ENCODE peak calls at places on chromosomes 5 and 9, in nine cellular contexts. F is hepatocyte, U is osteocyte, Z is GM10248, G is neural crest cell, O is pancreas, J is uterus, T is activated B cell treated with CpG ODN at 0.5 μM for 24 hours, R is endodermal cell. C is an unnamed sample.

GRCh38 chr5:81631124-81631523 is 119.8 kb downstream of the SSBP2 start:
- DNase-seq in F (no peak), T (no peak), O (no peak), G (no peak), R (no peak), U (no peak), J (no peak), Z (no peak), C (peak)

GRCh38 chr5:79886940-79887339 is 104.1 kb downstream of the MTX3 start:
- DNase-seq in J (no peak), F (no peak), Z (no peak), R (no peak), T (no peak), U (no peak), O (no peak), G (no peak), C (no peak)

GRCh38 chr5:110852541-110852940 is 113.7 kb downstream of the SLC25A46 start:
- DNase-seq in R (no peak), O (no peak), J (no peak), F (no peak), U (no peak), G (no peak), Z (no peak), T (no peak), C (no peak)

GRCh38 chr9:109232449-109232848 is 65.4 kb upstream of the FRRS1L start:
- DNase-seq in F (no peak), G (no peak), Z (no peak), O (no peak), J (no peak), U (no peak), R (no peak), T (no peak), C (no peak)

GRCh38 chr9:31848505-31849285 is 535.7 kb upstream of the ACO1 start:
- DNase-seq in U (no peak), Z (no peak), F (no peak), T (no peak), J (no peak), R (no peak), O (no peak), G (no peak), C (no peak)

GRCh38 chr5:135462304-135462703 is 10.2 kb upstream of the TIFAB start:
- DNase-seq in Z (peak), T (no peak), U (no peak), R (peak), G (peak), F (peak), J (no peak), O (peak), C (peak)

GRCh38 chr9:4422495-4422894 is 67.8 kb upstream of the SLC1A1 start:
- DNase-seq in G (no peak), R (peak), J (no peak), Z (peak), O (no peak), F (peak), T (no peak), U (no peak), C (peak)

GRCh38 chr5:6812800-6813731 is 99.8 kb downstream of the TENT4A start:
- DNase-seq in R (no peak), G (no peak), F (peak), J (peak), Z (no peak), O (peak), U (peak), T (no peak), C (no peak)

GRCh38 chr5:156654444-156654843 is 195.7 kb upstream of the PPP1R2B start:
- DNase-seq in R (no peak), J (no peak), F (no peak), T (no peak), O (no peak), Z (no peak), G (no peak), U (no peak), C (no peak)

GRCh38 chr9:84898188-84898587 is 228.7 kb downstream of the NTRK2 start:
- DNase-seq in R (no peak), F (no peak), Z (no peak), T (no peak), U (no peak), J (no peak), G (no peak), O (no peak), C (no peak)

GRCh38 chr9:114214181-114214580 is 58.8 kb downstream of the COL27A1 start:
- DNase-seq in U (no peak), F (no peak), R (no peak), J (peak), T (no peak), G (no peak), O (no peak), Z (no peak), C (no peak)

GRCh38 chr5:207599-207998 is 10.4 kb downstream of the CCDC127 start:
- DNase-seq in F (no peak), J (no peak), Z (no peak), G (no peak), T (no peak), U (no peak), O (no peak), R (peak), C (no peak)

GRCh38 chr5:18113724-18114123 is 479.5 kb downstream of the TAF11L14 start:
- DNase-seq in O (no peak), G (no peak), U (no peak), R (no peak), Z (no peak), J (no peak), T (no peak), F (peak), C (no peak)

GRCh38 chr5:114448496-114448895 is 86.6 kb downstream of the KCNN2 start:
- DNase-seq in Z (no peak), F (no peak), O (no peak), G (no peak), J (no peak), U (no peak), T (no peak), R (no peak), C (no peak)

GRCh38 chr9:36392489-36392888 is 7.6 kb downstream of the RNF38 start:
- DNase-seq in U (no peak), F (no peak), Z (no peak), R (no peak), T (no peak), O (no peak), J (no peak), G (no peak), C (no peak)

GRCh38 chr5:172115541-172115982 is 72.5 kb downstream of the STK10 start:
- DNase-seq in Z (no peak), F (no peak), J (no peak), G (no peak), U (no peak), T (no peak), R (no peak), O (no peak), C (peak)

GRCh38 chr5:132557425-132557805 is 638 bp downstream of the RAD50 start:
- DNase-seq in O (no peak), T (peak), F (peak), U (no peak), J (peak), R (peak), G (peak), Z (peak), C (peak)

GRCh38 chr5:139768802-139769465 is 26.7 kb upstream of the PSD2 start:
- DNase-seq in F (peak), U (no peak), J (no peak), T (no peak), R (no peak), Z (no peak), G (no peak), O (no peak), C (no peak)

GRCh38 chr5:32928761-32929160 is 217.6 kb downstream of the NPR3 start:
- DNase-seq in J (no peak), F (no peak), O (no peak), G (no peak), U (no peak), Z (no peak), T (no peak), R (no peak), C (no peak)

GRCh38 chr9:12426198-12426864 is 266.9 kb upstream of the TYRP1 start:
- DNase-seq in J (no peak), Z (no peak), T (no peak), R (peak), O (no peak), F (peak), U (no peak), G (no peak), C (no peak)

GRCh38 chr5:74306845-74307244 is 333.7 kb downstream of the ENC1 start:
- DNase-seq in F (no peak), G (no peak), Z (no peak), J (no peak), O (no peak), U (no peak), R (no peak), T (no peak), C (no peak)

GRCh38 chr5:39178171-39178570 is 41.2 kb downstream of the FYB1 start:
- DNase-seq in G (no peak), F (no peak), Z (no peak), J (no peak), T (no peak), O (no peak), R (no peak), U (no peak), C (no peak)

GRCh38 chr9:660227-660626 is 181.3 kb upstream of the DMRT1 start:
- DNase-seq in U (no peak), Z (no peak), R (no peak), T (no peak), O (no peak), G (no peak), F (no peak), J (no peak), C (no peak)

GRCh38 chr9:22214021-22214420 is 204.9 kb upstream of the CDKN2B start:
- DNase-seq in O (no peak), U (no peak), T (no peak), R (no peak), Z (no peak), G (no peak), F (no peak), J (no peak), C (no peak)
- TF ChIP-seq CTCF in O (no peak), U (no peak), T (no peak), R (no peak), Z (no peak), G (no peak), F (no peak), J (no peak), C (no peak)

GRCh38 chr5:112346411-112347044 is 72.5 kb downstream of the EPB41L4A start:
- DNase-seq in G (no peak), F (no peak), R (no peak), Z (no peak), U (no peak), T (no peak), J (no peak), O (no peak), C (no peak)
- TF ChIP-seq CTCF in G (no peak), F (no peak), R (no peak), Z (no peak), U (no peak), T (no peak), J (no peak), O (no peak), C (no peak)

DNA sequence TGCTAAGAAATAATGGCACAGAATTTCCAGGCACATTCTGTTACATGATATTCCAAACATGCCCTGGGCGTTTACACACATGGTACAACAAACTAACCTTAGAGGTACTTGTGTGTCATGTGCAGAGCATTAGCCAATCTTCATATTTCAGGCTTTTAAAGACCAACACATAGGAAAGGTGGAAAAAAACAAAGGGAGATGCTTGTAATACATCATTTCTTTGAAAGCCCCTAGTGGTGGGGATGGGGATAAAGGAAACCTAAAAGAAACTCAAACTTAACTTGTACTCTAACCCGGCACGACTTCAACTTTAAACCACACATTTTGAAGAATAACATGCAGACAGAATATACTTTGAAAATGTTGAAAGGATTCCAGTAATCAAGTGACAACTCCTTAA is 133.6 kb downstream of the PTPRD start:
- DNase-seq in Z (no peak), J (no peak), U (no peak), O (no peak), G (no peak), F (peak), T (no peak), R (no peak), C (no peak)
- TF ChIP-seq CTCF in Z (no peak), J (no peak), U (peak), O (no peak), G (peak), F (peak), T (no peak), R (peak), C (peak)

DNA sequence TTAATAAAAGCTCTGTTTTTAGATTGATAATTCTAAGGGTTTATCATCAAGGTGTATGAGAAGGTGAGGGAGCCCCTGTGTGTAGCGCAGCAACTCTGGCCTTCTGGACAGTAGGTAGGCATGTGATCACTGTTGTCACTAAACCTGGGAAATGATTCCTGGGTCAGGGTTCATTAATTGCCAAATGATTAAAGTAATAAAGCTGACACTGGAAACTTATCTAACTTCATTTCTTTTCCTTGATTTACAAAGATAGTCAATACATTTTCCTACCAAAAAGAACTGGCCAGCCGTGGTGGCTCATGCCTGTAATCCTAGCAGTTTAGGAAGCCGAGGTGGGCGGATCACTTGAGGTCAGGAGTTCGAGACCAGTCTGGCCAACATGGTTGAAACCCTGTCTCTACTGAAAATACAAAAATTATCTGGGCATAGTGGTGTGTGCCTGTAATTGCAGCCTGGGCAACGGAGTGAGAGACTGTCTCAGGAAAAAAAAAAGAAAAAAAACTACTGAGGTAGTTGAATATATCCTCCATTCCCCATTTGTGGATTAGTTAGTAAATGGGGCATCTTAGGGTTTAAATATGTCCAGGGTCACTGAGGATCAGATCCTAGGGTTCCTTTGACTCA is 2.4 kb downstream of the EHMT1 start:
- DNase-seq in F (no peak), R (no peak), T (no peak), O (no peak), Z (no peak), G (no peak), U (no peak), J (no peak), C (peak)
- TF ChIP-seq CTCF in F (peak), R (peak), T (no peak), O (peak), Z (peak), G (peak), U (peak), J (no peak), C (peak)

DNA sequence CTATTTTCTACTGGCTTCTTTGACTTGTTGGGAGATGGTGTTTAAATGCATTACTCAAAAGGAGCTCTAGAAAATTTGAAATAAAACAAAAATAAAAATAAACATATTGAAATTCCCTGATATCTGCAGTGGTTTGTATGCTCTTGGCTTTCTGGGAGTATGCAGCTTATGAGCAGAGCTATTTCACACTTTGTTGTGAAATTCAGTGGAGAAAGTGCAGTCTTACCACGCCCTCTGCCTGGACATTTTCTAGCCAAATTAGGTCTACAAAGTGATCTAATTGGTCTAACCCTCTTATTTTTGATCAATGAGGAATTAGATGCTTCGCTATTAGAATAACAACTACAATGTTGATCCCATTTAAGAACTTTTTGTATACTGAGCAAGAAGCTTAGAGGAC is 66.8 kb downstream of the INSYN2B start:
- DNase-seq in T (no peak), Z (no peak), R (no peak), J (no peak), F (no peak), U (no peak), G (no peak), O (no peak), C (no peak)
- TF ChIP-seq CTCF in T (no peak), Z (no peak), R (no peak), J (no peak), F (no peak), U (no peak), G (no peak), O (no peak), C (no peak)

GRCh38 chr9:127397722-127398647 is 1.0 kb downstream of the SLC2A8 start:
- DNase-seq in R (peak), G (peak), O (peak), J (peak), U (no peak), Z (peak), F (peak), T (peak), C (peak)
- TF ChIP-seq CTCF in R (peak), G (peak), O (no peak), J (peak), U (peak), Z (peak), F (peak), T (no peak), C (peak)

DNA sequence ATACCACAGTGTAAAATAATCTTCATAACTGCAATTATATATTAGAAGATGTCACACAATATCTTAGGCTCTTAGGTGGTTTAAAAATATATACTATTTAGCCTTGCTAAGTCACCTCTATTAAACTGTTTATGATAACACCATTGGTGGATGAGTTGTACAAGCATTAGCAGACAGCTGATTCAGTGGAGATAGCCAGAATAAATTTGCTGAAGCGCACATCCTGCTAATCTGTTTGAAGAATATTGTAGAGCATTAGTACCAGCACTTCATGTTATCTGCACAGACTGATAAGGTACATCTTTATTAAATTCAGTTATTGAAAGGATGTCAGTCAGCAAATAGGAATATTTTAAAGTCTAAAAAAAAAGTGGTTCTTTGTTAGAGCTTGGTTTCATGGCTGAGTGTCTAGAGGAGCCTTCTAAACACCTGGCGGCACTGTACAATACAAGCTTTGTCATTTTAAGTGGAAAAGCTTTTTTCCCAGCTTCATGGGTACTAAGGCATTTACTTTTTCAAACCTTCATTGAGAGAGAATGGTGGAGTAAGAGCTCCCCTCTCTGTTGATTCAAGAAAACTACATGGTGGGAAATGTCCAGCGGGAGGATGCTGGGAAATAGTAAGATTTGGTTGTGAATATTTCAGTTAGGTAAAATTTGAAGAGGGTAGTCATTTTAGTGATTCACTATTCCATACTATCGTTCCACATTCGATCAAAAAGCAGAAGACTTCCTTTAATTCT is 275.1 kb downstream of the SLF1 start:
- DNase-seq in R (no peak), U (no peak), G (no peak), Z (no peak), O (no peak), T (no peak), J (no peak), F (no peak), C (no peak)
- TF ChIP-seq CTCF in R (peak), U (peak), G (peak), Z (peak), O (no peak), T (no peak), J (no peak), F (peak), C (no peak)